ENCODE peak calls at places on chromosomes 4 and X, in four cellular contexts. One of them, this sample, is unnamed.

GRCh38 chr4:159503243-159503642 is 400.4 kb downstream of the RAPGEF2 start:
- DNase-seq in brain microvascular endothelial cell: no peak
- DNase-seq in H9: peak
- DNase-seq in endothelial cell: no peak
- DNase-seq in this sample: no peak

GRCh38 chr4:140004580-140005314 is 149.2 kb downstream of the MAML3 start:
- DNase-seq in brain microvascular endothelial cell: peak
- DNase-seq in H9: peak
- DNase-seq in endothelial cell: peak
- DNase-seq in this sample: peak

GRCh38 chr4:109754093-109754857 is 24.4 kb upstream of the PLA2G12A start:
- DNase-seq in brain microvascular endothelial cell: no peak
- DNase-seq in H9: no peak
- DNase-seq in endothelial cell: no peak
- DNase-seq in this sample: no peak

GRCh38 chrX:54999717-55000598 is at the start of gene APEX2:
- DNase-seq in brain microvascular endothelial cell: peak
- DNase-seq in H9: peak
- DNase-seq in endothelial cell: peak
- DNase-seq in this sample: peak

GRCh38 chr4:15348236-15348635 is 79.6 kb upstream of the C1QTNF7 start:
- DNase-seq in brain microvascular endothelial cell: no peak
- DNase-seq in H9: no peak
- DNase-seq in endothelial cell: no peak
- DNase-seq in this sample: no peak

GRCh38 chr4:156962551-156962974 is 9.0 kb downstream of the PDGFC start:
- DNase-seq in brain microvascular endothelial cell: no peak
- DNase-seq in H9: no peak
- DNase-seq in endothelial cell: no peak
- DNase-seq in this sample: no peak

GRCh38 chr4:38381788-38382187 is 282.2 kb upstream of the KLF3 start:
- DNase-seq in brain microvascular endothelial cell: no peak
- DNase-seq in H9: no peak
- DNase-seq in endothelial cell: no peak
- DNase-seq in this sample: no peak

GRCh38 chr4:3836041-3836801 is 70.0 kb downstream of the ADRA2C start:
- DNase-seq in brain microvascular endothelial cell: no peak
- DNase-seq in H9: peak
- DNase-seq in endothelial cell: no peak
- DNase-seq in this sample: no peak

GRCh38 chr4:41399191-41399590 is 138.8 kb upstream of the LIMCH1 start:
- DNase-seq in brain microvascular endothelial cell: no peak
- DNase-seq in H9: no peak
- DNase-seq in endothelial cell: no peak
- DNase-seq in this sample: no peak

GRCh38 chrX:106862972-106863688 is 40.0 kb downstream of the RIPPLY1 start:
- DNase-seq in brain microvascular endothelial cell: peak
- DNase-seq in H9: peak
- DNase-seq in endothelial cell: peak
- DNase-seq in this sample: no peak
- TF ChIP-seq CTCF in brain microvascular endothelial cell: peak
- TF ChIP-seq CTCF in H9: peak
- TF ChIP-seq CTCF in endothelial cell: peak
- TF ChIP-seq CTCF in this sample: no peak

DNA sequence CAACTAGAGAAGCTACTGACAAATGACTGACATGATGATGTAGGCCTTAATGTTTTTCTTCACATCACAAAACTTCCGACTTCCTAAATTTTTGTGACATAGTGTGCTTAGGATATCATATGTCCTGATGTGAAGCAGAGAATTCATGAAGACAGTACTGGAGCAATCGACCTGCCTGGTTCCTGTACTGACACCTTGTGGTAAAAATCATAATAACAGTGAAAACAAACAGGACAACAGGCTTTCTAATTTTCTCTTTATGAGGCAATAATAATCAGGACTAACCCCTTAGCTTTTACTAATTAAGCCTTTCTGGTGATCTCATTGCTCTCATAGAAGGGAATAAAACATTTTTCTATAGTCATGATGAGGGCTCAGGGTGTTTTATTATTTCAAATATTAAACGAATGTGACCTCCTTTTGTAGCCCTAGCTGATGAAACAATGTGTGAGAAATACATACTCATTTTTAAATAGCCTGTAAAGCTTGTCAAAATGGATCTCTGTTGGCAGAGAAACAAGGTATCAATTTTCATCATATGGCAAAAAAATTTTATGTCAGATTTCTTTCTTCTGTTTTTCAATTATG is 158.4 kb downstream of the TENT5D start:
- DNase-seq in brain microvascular endothelial cell: no peak
- DNase-seq in H9: no peak
- DNase-seq in endothelial cell: no peak
- DNase-seq in this sample: no peak
- TF ChIP-seq CTCF in brain microvascular endothelial cell: peak
- TF ChIP-seq CTCF in H9: peak
- TF ChIP-seq CTCF in endothelial cell: peak
- TF ChIP-seq CTCF in this sample: peak

GRCh38 chrX:131747173-131747572 is 203.3 kb downstream of the OR13H1 start:
- DNase-seq in brain microvascular endothelial cell: peak
- DNase-seq in H9: no peak
- DNase-seq in endothelial cell: no peak
- DNase-seq in this sample: no peak

GRCh38 chrX:131752493-131753198 is 208.8 kb downstream of the OR13H1 start:
- DNase-seq in brain microvascular endothelial cell: peak
- DNase-seq in H9: no peak
- DNase-seq in endothelial cell: no peak
- DNase-seq in this sample: no peak
- TF ChIP-seq CTCF in brain microvascular endothelial cell: peak
- TF ChIP-seq CTCF in H9: no peak
- TF ChIP-seq CTCF in endothelial cell: no peak
- TF ChIP-seq CTCF in this sample: no peak

GRCh38 chrX:134418317-134419113 is 41.5 kb upstream of the HPRT1 start:
- DNase-seq in brain microvascular endothelial cell: no peak
- DNase-seq in H9: no peak
- DNase-seq in endothelial cell: no peak
- DNase-seq in this sample: no peak

GRCh38 chrX:134426285-134426684 is 33.7 kb upstream of the HPRT1 start:
- DNase-seq in brain microvascular endothelial cell: no peak
- DNase-seq in H9: no peak
- DNase-seq in endothelial cell: no peak
- DNase-seq in this sample: no peak

GRCh38 chrX:134419784-134420183 is 40.2 kb upstream of the HPRT1 start:
- DNase-seq in brain microvascular endothelial cell: no peak
- DNase-seq in H9: no peak
- DNase-seq in endothelial cell: no peak
- DNase-seq in this sample: no peak

GRCh38 chrX:134423606-134424005 is 36.4 kb upstream of the HPRT1 start:
- DNase-seq in brain microvascular endothelial cell: no peak
- DNase-seq in H9: no peak
- DNase-seq in endothelial cell: no peak
- DNase-seq in this sample: no peak
- TF ChIP-seq CTCF in brain microvascular endothelial cell: peak
- TF ChIP-seq CTCF in H9: peak
- TF ChIP-seq CTCF in endothelial cell: no peak
- TF ChIP-seq CTCF in this sample: no peak

DNA sequence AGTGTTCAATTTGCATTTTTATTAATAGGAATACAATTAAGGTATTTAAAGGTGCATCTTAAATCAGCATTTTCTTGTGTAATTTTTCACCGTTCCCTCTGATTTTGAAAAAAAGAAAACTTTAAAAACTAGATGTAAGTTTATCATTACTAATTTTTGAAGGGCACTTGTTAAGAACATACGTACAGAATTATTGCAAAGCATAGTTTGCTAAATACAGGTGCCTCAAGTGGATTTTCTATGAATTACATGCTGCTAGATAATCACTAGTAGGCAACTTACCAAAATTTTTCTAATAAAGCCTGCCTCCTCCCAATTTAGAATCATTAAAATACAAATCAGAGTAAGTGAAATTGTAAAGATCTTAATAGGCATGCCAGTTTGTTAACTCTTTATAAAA is 8.5 kb downstream of the CNKSR2 start:
- DNase-seq in brain microvascular endothelial cell: no peak
- DNase-seq in H9: no peak
- DNase-seq in endothelial cell: no peak
- DNase-seq in this sample: no peak
- TF ChIP-seq CTCF in brain microvascular endothelial cell: peak
- TF ChIP-seq CTCF in H9: peak
- TF ChIP-seq CTCF in endothelial cell: peak
- TF ChIP-seq CTCF in this sample: peak

GRCh38 chrX:124018031-124018430 is 56.5 kb downstream of the STAG2 start:
- DNase-seq in brain microvascular endothelial cell: no peak
- DNase-seq in H9: no peak
- DNase-seq in endothelial cell: no peak
- DNase-seq in this sample: no peak
- TF ChIP-seq CTCF in brain microvascular endothelial cell: no peak
- TF ChIP-seq CTCF in H9: no peak
- TF ChIP-seq CTCF in endothelial cell: no peak
- TF ChIP-seq CTCF in this sample: no peak

GRCh38 chrX:1591102-1591862 is at the start of gene AKAP17A:
- DNase-seq in brain microvascular endothelial cell: peak
- DNase-seq in H9: peak
- DNase-seq in endothelial cell: peak
- DNase-seq in this sample: peak
- TF ChIP-seq CTCF in brain microvascular endothelial cell: no peak
- TF ChIP-seq CTCF in H9: no peak
- TF ChIP-seq CTCF in endothelial cell: no peak
- TF ChIP-seq CTCF in this sample: no peak

GRCh38 chr4:132227349-132228165 is 921.5 kb upstream of the PCDH10 start:
- DNase-seq in brain microvascular endothelial cell: peak
- DNase-seq in H9: peak
- DNase-seq in endothelial cell: peak
- DNase-seq in this sample: peak
- TF ChIP-seq CTCF in brain microvascular endothelial cell: peak
- TF ChIP-seq CTCF in H9: peak
- TF ChIP-seq CTCF in endothelial cell: peak
- TF ChIP-seq CTCF in this sample: peak